ENCODE peak calls at places on chromosomes 5 and 9, in ten cellular contexts. L, K, V, F, Z, O, N, R, D and X are unnamed samples.

GRCh38 chr5:150319484-150319790 is 16.7 kb upstream of the ARSI start:
- DNase-seq in L (no peak), K (no peak), V (no peak), F (no peak), Z (no peak), O (no peak), N (no peak), R (no peak), D (no peak), X (no peak)

GRCh38 chr9:33042528-33042927 is 17.5 kb downstream of the DNAJA1 start:
- DNase-seq in L (no peak), K (no peak), V (no peak), F (no peak), Z (no peak), O (no peak), N (no peak), R (no peak), D (no peak), X (no peak)

GRCh38 chr5:76083555-76084495 is 642 bp downstream of the SV2C start:
- DNase-seq in L (peak), K (no peak), V (no peak), F (peak), Z (no peak), O (no peak), N (no peak), R (no peak), D (no peak), X (peak)

GRCh38 chr5:41527201-41527779 is 16.9 kb upstream of the PLCXD3 start:
- DNase-seq in L (no peak), K (no peak), V (no peak), F (peak), Z (no peak), O (peak), N (peak), R (no peak), D (no peak), X (no peak)

GRCh38 chr9:93665128-93665565 is 88.8 kb downstream of the PHF2 start:
- DNase-seq in L (peak), K (no peak), V (no peak), F (no peak), Z (peak), O (no peak), N (no peak), R (no peak), D (peak), X (no peak)

GRCh38 chr5:107478068-107478641 is 192.6 kb downstream of the EFNA5 start:
- DNase-seq in L (no peak), K (no peak), V (no peak), F (no peak), Z (no peak), O (no peak), N (no peak), R (no peak), D (no peak), X (no peak)

GRCh38 chr5:179229331-179229761 is 115.9 kb downstream of the ADAMTS2 start:
- DNase-seq in L (peak), K (no peak), V (no peak), F (no peak), Z (no peak), O (no peak), N (no peak), R (no peak), D (peak), X (no peak)

GRCh38 chr9:115006660-115007059 is 76.3 kb upstream of the TNFSF8 start:
- DNase-seq in L (no peak), K (no peak), V (no peak), F (peak), Z (no peak), O (no peak), N (peak), R (no peak), D (peak), X (no peak)

GRCh38 chr5:140108093-140109049 is 5.5 kb upstream of the PURA start:
- DNase-seq in L (peak), K (peak), V (peak), F (no peak), Z (peak), O (peak), N (no peak), R (no peak), D (peak), X (no peak)

GRCh38 chr5:155982354-155982753 is 344.6 kb upstream of the SGCD start:
- DNase-seq in L (no peak), K (no peak), V (no peak), F (no peak), Z (no peak), O (no peak), N (no peak), R (no peak), D (no peak), X (no peak)

DNA sequence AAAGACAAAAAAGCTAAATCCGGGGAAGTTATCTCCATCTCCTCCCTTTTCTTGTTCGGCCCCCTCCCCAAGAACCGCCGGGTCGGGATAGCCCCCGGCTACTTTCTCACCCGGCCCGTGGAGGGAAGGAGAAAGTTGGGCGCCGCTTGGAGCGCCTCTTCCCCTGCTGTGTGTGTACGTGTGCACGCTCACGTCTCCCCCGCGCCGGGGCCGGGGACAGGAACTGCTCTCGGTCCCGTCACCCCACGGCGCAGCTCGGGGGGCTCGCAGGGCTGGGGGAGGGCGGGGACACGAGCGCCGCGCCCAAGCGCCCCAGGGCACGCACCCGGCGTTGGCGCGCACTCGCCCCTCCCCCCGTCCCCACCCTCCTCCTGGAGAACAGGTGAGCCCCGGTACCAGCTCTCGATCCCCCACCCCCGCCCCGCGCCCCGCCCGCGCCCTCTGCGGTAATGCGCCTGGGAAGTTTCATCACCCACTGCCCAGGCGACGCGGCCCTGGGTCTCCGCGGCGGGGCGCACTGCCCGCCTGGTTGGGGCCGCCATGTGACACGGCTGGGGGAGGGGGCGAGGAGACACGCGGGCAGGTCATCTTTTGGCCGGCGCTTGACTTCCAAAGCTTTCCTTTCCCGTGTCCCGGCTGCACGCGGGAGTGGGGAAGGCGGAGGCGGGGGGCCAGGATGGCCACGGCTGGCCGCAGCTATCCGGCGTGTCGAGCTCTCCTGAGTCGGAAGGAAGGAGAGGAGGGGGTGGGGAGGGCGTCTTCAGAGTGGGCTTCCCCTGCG is 1.3 kb upstream of the STC2 start:
- DNase-seq in L (no peak), K (no peak), V (no peak), F (no peak), Z (no peak), O (peak), N (no peak), R (no peak), D (no peak), X (no peak)
- H3K27ac ChIP-seq in L (peak), K (no peak), V (no peak), F (peak), Z (no peak), O (peak), N (peak), R (no peak), D (no peak), X (no peak)

GRCh38 chr9:16143310-16143709 is 590.5 kb downstream of the CCDC171 start:
- DNase-seq in L (no peak), K (no peak), V (no peak), F (no peak), Z (no peak), O (no peak), N (peak), R (no peak), D (no peak), X (no peak)
- H3K27ac ChIP-seq in L (no peak), K (no peak), V (no peak), F (no peak), Z (no peak), O (no peak), N (no peak), R (no peak), D (no peak), X (no peak)

DNA sequence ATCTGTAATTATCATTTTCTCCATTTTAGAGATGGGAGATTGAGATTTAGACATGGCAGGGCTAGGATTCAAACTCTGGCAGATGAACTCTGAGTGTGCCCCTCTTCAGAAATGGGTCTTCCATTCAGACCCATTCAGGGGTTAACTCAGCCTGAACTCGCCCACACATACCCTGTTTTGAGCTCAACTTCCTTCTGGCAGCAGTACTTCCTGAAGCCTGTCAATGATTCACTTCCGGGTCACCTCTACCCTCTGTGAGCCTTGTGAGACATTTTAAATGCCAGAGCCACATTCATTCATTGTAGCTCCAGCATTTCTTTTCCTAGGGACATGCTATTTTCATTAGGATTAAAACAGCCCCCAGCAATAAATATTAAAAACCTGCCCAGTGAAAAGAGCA is 209.3 kb upstream of the SLC24A2 start:
- DNase-seq in L (no peak), K (no peak), V (no peak), F (peak), Z (no peak), O (no peak), N (peak), R (no peak), D (no peak), X (no peak)
- H3K27ac ChIP-seq in L (no peak), K (no peak), V (no peak), F (no peak), Z (no peak), O (no peak), N (no peak), R (no peak), D (no peak), X (no peak)

GRCh38 chr9:127854169-127854833 is at the start of gene ENG:
- DNase-seq in L (peak), K (peak), V (peak), F (peak), Z (peak), O (peak), N (peak), R (no peak), D (no peak), X (peak)

GRCh38 chr9:127855522-127855921 is 1.1 kb upstream of the ENG start:
- DNase-seq in L (no peak), K (no peak), V (no peak), F (no peak), Z (no peak), O (no peak), N (no peak), R (no peak), D (no peak), X (no peak)

GRCh38 chr9:127856094-127856740 is 1.8 kb upstream of the ENG start:
- DNase-seq in L (no peak), K (no peak), V (no peak), F (no peak), Z (no peak), O (no peak), N (no peak), R (no peak), D (no peak), X (no peak)

GRCh38 chr9:127858041-127858512 is 3.6 kb upstream of the ENG start:
- DNase-seq in L (no peak), K (peak), V (no peak), F (peak), Z (no peak), O (peak), N (no peak), R (no peak), D (no peak), X (no peak)

DNA sequence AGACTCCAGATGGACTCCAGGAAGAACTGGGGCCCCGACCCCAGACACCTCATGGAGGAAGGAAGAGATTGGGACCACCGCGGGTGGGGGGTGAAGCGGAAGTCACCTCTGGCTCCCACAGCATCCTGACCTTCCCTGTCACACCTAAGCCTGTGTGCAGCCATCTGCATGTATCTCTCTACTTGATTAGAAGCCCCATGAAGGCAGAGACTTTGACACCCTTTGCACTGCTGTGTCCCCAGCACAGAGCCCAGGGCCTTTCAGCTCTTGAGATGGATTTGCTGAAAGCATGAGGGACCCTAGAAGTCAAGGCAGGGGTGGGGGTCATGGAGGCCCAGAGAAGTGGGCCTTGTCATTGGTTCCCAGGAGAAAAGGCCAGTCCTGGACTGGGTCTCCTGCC is 2.8 kb upstream of the ENG start:
- DNase-seq in L (no peak), K (no peak), V (no peak), F (no peak), Z (no peak), O (no peak), N (no peak), R (no peak), D (no peak), X (no peak)
- H3K27ac ChIP-seq in L (peak), K (peak), V (peak), F (no peak), Z (peak), O (peak), N (no peak), R (no peak), D (no peak), X (no peak)

DNA sequence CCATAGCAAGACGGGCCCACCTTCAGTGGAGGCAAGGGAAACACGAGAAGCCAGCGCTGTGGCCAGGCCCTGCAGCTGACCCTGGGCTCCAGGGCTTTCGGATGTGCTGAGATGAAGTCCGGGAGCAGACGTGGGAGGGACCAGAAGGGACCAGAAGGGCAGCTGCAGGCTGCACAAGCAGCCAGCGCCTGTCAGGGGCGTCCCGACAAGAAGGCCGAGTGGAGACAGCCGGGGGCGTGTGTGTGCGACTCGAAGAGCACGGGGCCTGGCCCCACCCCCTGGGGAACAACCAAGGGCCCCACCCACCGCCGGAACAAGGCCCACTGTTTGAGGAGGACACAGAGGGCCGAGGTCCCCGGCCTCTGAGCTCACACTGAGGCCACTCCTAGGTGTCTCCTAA is 31.4 kb downstream of the SLC12A7 start:
- DNase-seq in L (no peak), K (peak), V (no peak), F (peak), Z (no peak), O (peak), N (no peak), R (no peak), D (no peak), X (no peak)
- H3K27ac ChIP-seq in L (peak), K (no peak), V (no peak), F (no peak), Z (no peak), O (no peak), N (no peak), R (no peak), D (no peak), X (no peak)

DNA sequence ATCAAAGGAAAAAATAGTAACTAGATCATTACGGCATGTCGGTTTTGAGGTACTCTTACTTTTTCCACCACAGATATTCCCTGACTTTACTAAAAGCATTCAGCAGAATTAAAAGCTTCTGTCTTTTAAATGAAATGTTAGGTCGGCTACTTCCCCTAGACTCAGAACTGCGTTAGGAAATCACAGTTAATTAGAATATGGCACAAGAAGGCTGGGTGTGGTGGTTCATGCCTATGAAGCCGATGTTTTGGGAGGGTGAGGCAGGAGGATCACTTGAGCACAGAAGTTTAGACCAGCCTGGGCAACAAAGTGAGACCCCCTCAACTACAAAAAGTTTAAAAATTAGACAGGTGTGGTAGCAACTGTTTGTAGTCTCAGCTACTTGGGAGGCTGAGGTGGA is 24.4 kb downstream of the CEMIP2 start:
- DNase-seq in L (no peak), K (no peak), V (no peak), F (no peak), Z (no peak), O (no peak), N (no peak), R (no peak), D (no peak), X (no peak)
- H3K27ac ChIP-seq in L (no peak), K (no peak), V (no peak), F (no peak), Z (no peak), O (no peak), N (no peak), R (no peak), D (peak), X (no peak)

GRCh38 chr5:100840364-100840763 is 62.7 kb downstream of the ST8SIA4 start:
- DNase-seq in L (no peak), K (no peak), V (no peak), F (peak), Z (no peak), O (no peak), N (peak), R (no peak), D (no peak), X (no peak)

GRCh38 chr5:100846722-100847121 is 56.4 kb downstream of the ST8SIA4 start:
- DNase-seq in L (no peak), K (no peak), V (no peak), F (peak), Z (no peak), O (no peak), N (no peak), R (no peak), D (no peak), X (no peak)

GRCh38 chr5:100841358-100842076 is 61.6 kb downstream of the ST8SIA4 start:
- DNase-seq in L (no peak), K (no peak), V (no peak), F (no peak), Z (no peak), O (no peak), N (no peak), R (no peak), D (no peak), X (no peak)

GRCh38 chr5:100838048-100838473 is 65.0 kb downstream of the ST8SIA4 start:
- DNase-seq in L (no peak), K (no peak), V (no peak), F (no peak), Z (no peak), O (no peak), N (no peak), R (no peak), D (no peak), X (no peak)

GRCh38 chr5:100840769-100841168 is 62.3 kb downstream of the ST8SIA4 start:
- DNase-seq in L (no peak), K (no peak), V (no peak), F (no peak), Z (no peak), O (no peak), N (no peak), R (no peak), D (no peak), X (no peak)
- H3K27ac ChIP-seq in L (peak), K (no peak), V (peak), F (no peak), Z (no peak), O (peak), N (no peak), R (no peak), D (no peak), X (no peak)